ENCODE peak calls at places on chromosomes 4 and X, in nine cellular contexts. V, O, T, W, J, L, Q, D and M are unnamed samples.

GRCh38 chr4:77852892-77853495 is 9.6 kb upstream of the MRPL1 start:
- DNase-seq in V (no peak), O (no peak), T (no peak), W (peak; percentile 64), J (no peak), L (peak; percentile 48), Q (no peak), D (no peak), M (no peak)

GRCh38 chr4:170729897-170730296 is 640.1 kb upstream of the AADAT start:
- DNase-seq in V (no peak), O (no peak), T (no peak), W (no peak), J (no peak), L (no peak), Q (no peak), D (no peak), M (no peak)

GRCh38 chr4:10100734-10101216 is 15.8 kb downstream of the WDR1 start:
- DNase-seq in V (no peak), O (no peak), T (no peak), W (peak; percentile 38), J (no peak), L (no peak), Q (peak; percentile 87), D (no peak), M (no peak)

GRCh38 chr4:87232241-87232640 is 11.8 kb upstream of the KLHL8 start:
- DNase-seq in V (no peak), O (peak; percentile 49), T (no peak), W (no peak), J (no peak), L (no peak), Q (no peak), D (no peak), M (no peak)

GRCh38 chr4:173039617-173040176 is 128.9 kb upstream of the GALNT7 start:
- DNase-seq in V (no peak), O (no peak), T (no peak), W (no peak), J (no peak), L (no peak), Q (no peak), D (no peak), M (no peak)

GRCh38 chr4:56728512-56728911 is 47.4 kb upstream of the HOPX start:
- DNase-seq in V (peak; percentile 88), O (peak; percentile 99), T (peak; percentile 25), W (no peak), J (peak; percentile 84), L (no peak), Q (peak; percentile 79), D (peak; percentile 93), M (no peak)

GRCh38 chr4:73891739-73892405 is 22.7 kb downstream of the CXCL1 start:
- DNase-seq in V (peak; percentile 98), O (peak; percentile 94), T (no peak), W (no peak), J (peak; percentile 62), L (no peak), Q (no peak), D (peak; percentile 66), M (no peak)

GRCh38 chr4:88204882-88205281 is 46.4 kb upstream of the ABCG2 start:
- DNase-seq in V (no peak), O (no peak), T (no peak), W (no peak), J (no peak), L (no peak), Q (no peak), D (no peak), M (no peak)

GRCh38 chrX:155874571-155875244 is 6.4 kb upstream of the VAMP7 start:
- DNase-seq in V (peak; percentile 5), O (no peak), T (no peak), W (no peak), J (no peak), L (no peak), Q (peak; percentile 33), D (no peak), M (no peak)

GRCh38 chr4:41633321-41633720 is 95.4 kb downstream of the LIMCH1 start:
- DNase-seq in V (no peak), O (no peak), T (no peak), W (no peak), J (no peak), L (no peak), Q (no peak), D (no peak), M (no peak)

GRCh38 chr4:48594185-48594584 is 104.1 kb downstream of the ZAR1 start:
- DNase-seq in V (no peak), O (no peak), T (peak; percentile 10), W (no peak), J (no peak), L (no peak), Q (no peak), D (no peak), M (no peak)

GRCh38 chr4:158999849-159000248 is 103.0 kb upstream of the RAPGEF2 start:
- DNase-seq in V (no peak), O (no peak), T (no peak), W (no peak), J (no peak), L (no peak), Q (no peak), D (no peak), M (no peak)

GRCh38 chrX:16892504-16893362 is 22.6 kb upstream of the RBBP7 start:
- DNase-seq in V (peak; percentile 71), O (peak; percentile 82), T (peak; percentile 18), W (peak; percentile 67), J (peak; percentile 52), L (peak; percentile 86), Q (no peak), D (peak; percentile 73), M (peak; percentile 88)

GRCh38 chr4:183342541-183343533 is 20.6 kb upstream of the CLDN24 start:
- DNase-seq in V (peak; percentile 29), O (no peak), T (peak; percentile 20), W (no peak), J (no peak), L (no peak), Q (no peak), D (no peak), M (no peak)

DNA sequence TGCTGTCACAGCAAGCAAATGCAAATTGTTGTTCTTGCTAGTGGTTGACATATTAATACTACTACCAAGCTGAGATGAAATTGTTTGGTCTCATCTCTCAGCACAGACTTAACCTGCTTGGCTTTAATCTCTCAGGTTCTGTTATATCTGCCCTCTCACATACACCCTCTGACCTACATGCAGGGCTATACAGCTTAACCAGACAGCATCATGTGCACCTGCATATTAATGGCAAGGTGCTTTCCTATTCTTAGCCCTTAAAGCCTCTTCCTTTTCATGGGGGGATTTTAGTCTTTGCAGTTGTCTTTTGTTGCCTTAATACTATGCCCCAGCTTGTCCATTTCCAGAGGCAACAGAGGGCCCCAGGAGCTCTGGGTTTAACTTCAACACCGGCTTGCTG is 114.5 kb downstream of the NR3C2 start:
- DNase-seq in V (no peak), O (no peak), T (no peak), W (no peak), J (no peak), L (no peak), Q (no peak), D (no peak), M (no peak)
- TF ChIP-seq CTCF in V (no peak), O (no peak), T (no peak), W (no peak), J (no peak), L (no peak), Q (no peak), D (no peak), M (no peak)

DNA sequence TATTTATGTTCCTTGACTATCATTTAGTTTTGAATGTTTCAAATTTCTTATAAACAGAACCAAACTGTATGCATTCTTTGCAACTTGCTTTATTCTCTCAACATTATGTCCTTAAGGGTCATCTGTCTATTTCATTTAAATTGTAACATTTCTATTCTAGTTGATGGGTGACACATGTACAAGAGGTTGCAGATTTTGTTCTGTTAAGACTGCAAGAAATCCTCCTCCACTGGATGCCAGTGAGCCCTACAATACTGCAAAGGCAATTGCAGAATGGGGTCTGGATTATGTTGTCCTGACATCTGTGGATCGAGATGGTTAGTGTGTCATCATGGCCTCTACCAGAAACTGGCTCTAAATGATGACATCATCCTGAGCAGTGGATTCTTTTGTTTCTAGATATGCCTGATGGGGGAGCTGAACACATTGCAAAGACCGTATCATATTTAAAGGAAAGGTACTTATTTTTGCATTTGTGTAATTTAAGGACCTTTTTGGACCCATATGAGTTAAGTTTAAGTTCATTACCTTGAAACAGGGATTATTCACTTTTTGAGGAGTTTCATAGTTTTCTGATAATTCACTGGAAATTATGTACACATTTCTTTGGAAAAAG is 6.1 kb downstream of the LIAS start:
- DNase-seq in V (peak; percentile 74), O (peak; percentile 93), T (no peak), W (no peak), J (peak; percentile 63), L (no peak), Q (no peak), D (peak; percentile 88), M (no peak)
- TF ChIP-seq CTCF in V (peak; percentile 36), O (peak; percentile 32), T (no peak), W (no peak), J (no peak), L (peak; percentile 31), Q (no peak), D (peak; percentile 24), M (no peak)

GRCh38 chr4:82577451-82577850 is 15.7 kb upstream of the TMEM150C start:
- DNase-seq in V (no peak), O (no peak), T (no peak), W (no peak), J (no peak), L (no peak), Q (no peak), D (no peak), M (no peak)

GRCh38 chr4:82579932-82580331 is 18.1 kb upstream of the TMEM150C start:
- DNase-seq in V (no peak), O (no peak), T (no peak), W (no peak), J (no peak), L (no peak), Q (no peak), D (no peak), M (no peak)

GRCh38 chr4:82583897-82584604 is 22.3 kb upstream of the TMEM150C start:
- DNase-seq in V (no peak), O (no peak), T (no peak), W (no peak), J (no peak), L (no peak), Q (no peak), D (no peak), M (no peak)

GRCh38 chr4:82584921-82585320 is 23.1 kb upstream of the TMEM150C start:
- DNase-seq in V (no peak), O (no peak), T (no peak), W (no peak), J (no peak), L (no peak), Q (no peak), D (no peak), M (no peak)

GRCh38 chr4:82578935-82579334 is 17.1 kb upstream of the TMEM150C start:
- DNase-seq in V (no peak), O (peak; percentile 1), T (no peak), W (no peak), J (no peak), L (no peak), Q (no peak), D (no peak), M (no peak)
- TF ChIP-seq CTCF in V (peak; percentile 28), O (peak; percentile 31), T (no peak), W (no peak), J (peak; percentile 25), L (no peak), Q (no peak), D (no peak), M (peak; percentile 13)

DNA sequence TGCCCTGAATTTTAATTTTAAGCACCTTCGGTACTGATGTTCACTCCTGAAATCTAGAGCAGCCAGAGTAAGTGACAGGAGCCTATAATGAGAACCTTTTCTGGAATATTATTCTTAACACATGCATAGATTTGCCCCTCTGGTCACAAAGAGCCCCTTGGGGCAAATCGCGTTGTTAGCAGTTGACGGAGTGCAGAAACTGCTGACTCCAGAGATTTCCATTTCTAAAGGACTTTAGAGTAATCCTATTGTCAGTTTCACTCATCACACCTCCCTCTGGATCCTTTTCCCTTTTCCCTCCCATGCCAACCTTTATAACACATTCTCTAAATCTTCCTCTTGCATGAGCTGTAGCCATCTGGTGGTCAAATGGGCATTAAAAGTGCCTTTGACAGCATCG is 264.9 kb upstream of the PRPS2 start:
- DNase-seq in V (no peak), O (peak; percentile 2), T (no peak), W (no peak), J (no peak), L (no peak), Q (no peak), D (no peak), M (no peak)
- TF ChIP-seq CTCF in V (no peak), O (no peak), T (no peak), W (no peak), J (no peak), L (no peak), Q (no peak), D (no peak), M (peak; percentile 23)